ENCODE peak calls at places on chromosome 15, in seven cellular contexts. Y is IMR-90; E is activated effector memory CD4-positive, alpha-beta T cell treated with Interleukin-2 at 50 U/mL for 16 hours; B is T-helper 2 cell; L is HTR-8/SVneo; T is stimulated activated CD4-positive, alpha-beta T cell treated with anti-CD3 and anti-CD28 coated beads, Interleukin-15, amount 100 ng/mL, for 1 hour; H is GM12878. P is an unnamed sample.

GRCh38 chr15:38528279-38528678 is 36.3 kb downstream of the RASGRP1 start:
- DNase-seq in Y (peak), E (no peak), B (no peak), L (no peak), T (no peak), H (no peak), P (no peak)

GRCh38 chr15:39880718-39881387 is 39.2 kb downstream of the GPR176 start:
- DNase-seq in Y (no peak), E (no peak), B (no peak), L (no peak), T (no peak), H (no peak), P (no peak)

GRCh38 chr15:47301481-47301880 is 415.8 kb upstream of the SEMA6D start:
- DNase-seq in Y (no peak), E (no peak), B (no peak), L (no peak), T (no peak), H (no peak), P (no peak)

GRCh38 chr15:40952301-40952900 is 870 bp upstream of the CHAC1 start:
- DNase-seq in Y (no peak), E (no peak), B (no peak), L (no peak), T (no peak), H (no peak), P (no peak)

GRCh38 chr15:30906366-30906765 is 2.7 kb downstream of the FAN1 start:
- DNase-seq in Y (no peak), E (no peak), B (no peak), L (no peak), T (no peak), H (no peak), P (no peak)

GRCh38 chr15:54312528-54312927 is 334.3 kb downstream of the UNC13C start:
- DNase-seq in Y (no peak), E (no peak), B (no peak), L (no peak), T (no peak), H (no peak), P (no peak)

GRCh38 chr15:86493884-86494283 is 414.2 kb downstream of the AGBL1 start:
- DNase-seq in Y (no peak), E (no peak), B (no peak), L (no peak), T (no peak), H (no peak), P (no peak)

GRCh38 chr15:74381481-74381880 is 14.0 kb upstream of the CYP11A1 start:
- DNase-seq in Y (no peak), E (no peak), B (no peak), L (no peak), T (no peak), H (no peak), P (no peak)

GRCh38 chr15:45611305-45611704 is 23.5 kb upstream of the SQOR start:
- DNase-seq in Y (no peak), E (no peak), B (no peak), L (no peak), T (no peak), H (no peak), P (no peak)

P was measured in CD8-positive, alpha-beta T cell.